ENCODE peak calls at places on chromosome 7, in four cellular contexts. One of them, this sample, is unnamed.

GRCh38 chr7:158428842-158429753 is 158.5 kb downstream of the PTPRN2 start:
- DNase-seq in neural progenitor cell: no peak
- DNase-seq in colonic mucosa: peak
- DNase-seq in astrocyte of the cerebellum: no peak
- DNase-seq in this sample: no peak

GRCh38 chr7:50596484-50596883 is 31.3 kb upstream of the DDC start:
- DNase-seq in neural progenitor cell: no peak
- DNase-seq in colonic mucosa: no peak
- DNase-seq in astrocyte of the cerebellum: no peak
- DNase-seq in this sample: no peak

GRCh38 chr7:20784311-20785210 is 2.1 kb downstream of the SP8 start:
- DNase-seq in neural progenitor cell: peak
- DNase-seq in colonic mucosa: no peak
- DNase-seq in astrocyte of the cerebellum: no peak
- DNase-seq in this sample: no peak

GRCh38 chr7:155452505-155453295 is 5.2 kb upstream of the EN2 start:
- DNase-seq in neural progenitor cell: no peak
- DNase-seq in colonic mucosa: no peak
- DNase-seq in astrocyte of the cerebellum: no peak
- DNase-seq in this sample: no peak

GRCh38 chr7:130910949-130911944 is 177.2 kb upstream of the KLF14 start:
- DNase-seq in neural progenitor cell: no peak
- DNase-seq in colonic mucosa: no peak
- DNase-seq in astrocyte of the cerebellum: no peak
- DNase-seq in this sample: no peak

GRCh38 chr7:117666019-117666418 is 186.2 kb downstream of the CFTR start:
- DNase-seq in neural progenitor cell: no peak
- DNase-seq in colonic mucosa: peak
- DNase-seq in astrocyte of the cerebellum: no peak
- DNase-seq in this sample: peak

GRCh38 chr7:7157177-7157886 is 25.0 kb upstream of the C1GALT1 start:
- DNase-seq in neural progenitor cell: no peak
- DNase-seq in colonic mucosa: no peak
- DNase-seq in astrocyte of the cerebellum: peak
- DNase-seq in this sample: no peak

GRCh38 chr7:32222251-32222900 is 152.2 kb upstream of the PDE1C start:
- DNase-seq in neural progenitor cell: no peak
- DNase-seq in colonic mucosa: no peak
- DNase-seq in astrocyte of the cerebellum: no peak
- DNase-seq in this sample: no peak

GRCh38 chr7:134452991-134453473 is 5.9 kb downstream of the AKR1B1 start:
- DNase-seq in neural progenitor cell: no peak
- DNase-seq in colonic mucosa: no peak
- DNase-seq in astrocyte of the cerebellum: no peak
- DNase-seq in this sample: peak

GRCh38 chr7:102096706-102097427 is 189.8 kb upstream of the SH2B2 start:
- DNase-seq in neural progenitor cell: peak
- DNase-seq in colonic mucosa: no peak
- DNase-seq in astrocyte of the cerebellum: no peak
- DNase-seq in this sample: peak

GRCh38 chr7:1899201-1899600 is 229.1 kb downstream of the ELFN1 start:
- DNase-seq in neural progenitor cell: no peak
- DNase-seq in colonic mucosa: no peak
- DNase-seq in astrocyte of the cerebellum: peak
- DNase-seq in this sample: no peak

GRCh38 chr7:68058014-68058413 is 1061.4 kb downstream of the TYW1 start:
- DNase-seq in neural progenitor cell: no peak
- DNase-seq in colonic mucosa: no peak
- DNase-seq in astrocyte of the cerebellum: no peak
- DNase-seq in this sample: no peak

GRCh38 chr7:111238891-111239290 is 148.0 kb downstream of the LRRN3 start:
- DNase-seq in neural progenitor cell: no peak
- DNase-seq in colonic mucosa: no peak
- DNase-seq in astrocyte of the cerebellum: peak
- DNase-seq in this sample: no peak

GRCh38 chr7:102004229-102004628 is 186.8 kb downstream of the CUX1 start:
- DNase-seq in neural progenitor cell: no peak
- DNase-seq in colonic mucosa: no peak
- DNase-seq in astrocyte of the cerebellum: no peak
- DNase-seq in this sample: no peak

GRCh38 chr7:84790873-84791272 is 396.0 kb downstream of the SEMA3D start:
- DNase-seq in neural progenitor cell: no peak
- DNase-seq in colonic mucosa: no peak
- DNase-seq in astrocyte of the cerebellum: no peak
- DNase-seq in this sample: no peak

GRCh38 chr7:37494940-37495339 is 46.3 kb upstream of the ELMO1 start:
- DNase-seq in neural progenitor cell: no peak
- DNase-seq in colonic mucosa: no peak
- DNase-seq in astrocyte of the cerebellum: no peak
- DNase-seq in this sample: no peak

GRCh38 chr7:24346129-24346528 is 62.1 kb downstream of the NPY start:
- DNase-seq in neural progenitor cell: no peak
- DNase-seq in colonic mucosa: no peak
- DNase-seq in astrocyte of the cerebellum: no peak
- DNase-seq in this sample: no peak

GRCh38 chr7:79876769-79877362 is 257.8 kb upstream of the GNAI1 start:
- DNase-seq in neural progenitor cell: no peak
- DNase-seq in colonic mucosa: no peak
- DNase-seq in astrocyte of the cerebellum: peak
- DNase-seq in this sample: no peak

GRCh38 chr7:25862254-25862992 is 289.6 kb upstream of the NFE2L3 start:
- DNase-seq in neural progenitor cell: peak
- DNase-seq in colonic mucosa: peak
- DNase-seq in astrocyte of the cerebellum: peak
- DNase-seq in this sample: peak
- TF ChIP-seq CTCF in neural progenitor cell: no peak
- TF ChIP-seq CTCF in colonic mucosa: no peak
- TF ChIP-seq CTCF in astrocyte of the cerebellum: no peak
- TF ChIP-seq CTCF in this sample: no peak

DNA sequence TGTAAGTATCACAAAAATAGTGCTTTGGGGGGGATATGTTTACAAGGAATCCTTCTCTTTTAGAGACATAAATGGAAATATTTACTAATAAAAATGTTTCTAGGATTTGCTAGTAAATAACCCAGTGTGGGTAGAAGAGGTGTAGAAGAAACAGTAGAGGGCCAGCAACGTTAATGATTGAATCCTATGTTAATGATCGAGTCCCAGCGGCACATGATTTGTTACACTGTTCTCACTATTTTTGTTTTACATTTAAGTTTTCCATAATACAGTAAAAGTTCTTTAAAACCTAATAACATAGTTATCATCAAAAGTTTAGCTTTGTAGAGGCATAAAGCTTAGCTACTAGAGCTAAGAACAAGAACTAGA is 66.0 kb downstream of the UBE2H start:
- DNase-seq in neural progenitor cell: no peak
- DNase-seq in colonic mucosa: no peak
- DNase-seq in astrocyte of the cerebellum: no peak
- DNase-seq in this sample: peak
- TF ChIP-seq CTCF in neural progenitor cell: no peak
- TF ChIP-seq CTCF in colonic mucosa: no peak
- TF ChIP-seq CTCF in astrocyte of the cerebellum: no peak
- TF ChIP-seq CTCF in this sample: no peak

GRCh38 chr7:100824499-100825214 is 2.7 kb downstream of the EPHB4 start:
- DNase-seq in neural progenitor cell: no peak
- DNase-seq in colonic mucosa: no peak
- DNase-seq in astrocyte of the cerebellum: no peak
- DNase-seq in this sample: no peak

GRCh38 chr7:100827330-100828226 is at the start of gene EPHB4:
- DNase-seq in neural progenitor cell: peak
- DNase-seq in colonic mucosa: peak
- DNase-seq in astrocyte of the cerebellum: peak
- DNase-seq in this sample: no peak

GRCh38 chr7:100826546-100827329 is 585 bp downstream of the EPHB4 start:
- DNase-seq in neural progenitor cell: peak
- DNase-seq in colonic mucosa: no peak
- DNase-seq in astrocyte of the cerebellum: no peak
- DNase-seq in this sample: no peak

GRCh38 chr7:100825215-100825671 is 2.1 kb downstream of the EPHB4 start:
- DNase-seq in neural progenitor cell: peak
- DNase-seq in colonic mucosa: peak
- DNase-seq in astrocyte of the cerebellum: no peak
- DNase-seq in this sample: no peak

GRCh38 chr7:100825760-100826545 is 1.4 kb downstream of the EPHB4 start:
- DNase-seq in neural progenitor cell: peak
- DNase-seq in colonic mucosa: peak
- DNase-seq in astrocyte of the cerebellum: peak
- DNase-seq in this sample: no peak
- TF ChIP-seq CTCF in neural progenitor cell: peak
- TF ChIP-seq CTCF in colonic mucosa: no peak
- TF ChIP-seq CTCF in astrocyte of the cerebellum: peak
- TF ChIP-seq CTCF in this sample: peak

GRCh38 chr7:90727412-90727811 is 131.3 kb downstream of the CDK14 start:
- DNase-seq in neural progenitor cell: no peak
- DNase-seq in colonic mucosa: no peak
- DNase-seq in astrocyte of the cerebellum: no peak
- DNase-seq in this sample: no peak

GRCh38 chr7:90723866-90724265 is 127.7 kb downstream of the CDK14 start:
- DNase-seq in neural progenitor cell: no peak
- DNase-seq in colonic mucosa: no peak
- DNase-seq in astrocyte of the cerebellum: no peak
- DNase-seq in this sample: no peak

GRCh38 chr7:90728568-90728967 is 132.4 kb downstream of the CDK14 start:
- DNase-seq in neural progenitor cell: no peak
- DNase-seq in colonic mucosa: no peak
- DNase-seq in astrocyte of the cerebellum: no peak
- DNase-seq in this sample: no peak

GRCh38 chr7:90726120-90726519 is 130.0 kb downstream of the CDK14 start:
- DNase-seq in neural progenitor cell: no peak
- DNase-seq in colonic mucosa: no peak
- DNase-seq in astrocyte of the cerebellum: no peak
- DNase-seq in this sample: no peak

GRCh38 chr7:90726623-90727022 is 130.5 kb downstream of the CDK14 start:
- DNase-seq in neural progenitor cell: peak
- DNase-seq in colonic mucosa: no peak
- DNase-seq in astrocyte of the cerebellum: peak
- DNase-seq in this sample: no peak
- TF ChIP-seq CTCF in neural progenitor cell: no peak
- TF ChIP-seq CTCF in colonic mucosa: no peak
- TF ChIP-seq CTCF in astrocyte of the cerebellum: no peak
- TF ChIP-seq CTCF in this sample: no peak

DNA sequence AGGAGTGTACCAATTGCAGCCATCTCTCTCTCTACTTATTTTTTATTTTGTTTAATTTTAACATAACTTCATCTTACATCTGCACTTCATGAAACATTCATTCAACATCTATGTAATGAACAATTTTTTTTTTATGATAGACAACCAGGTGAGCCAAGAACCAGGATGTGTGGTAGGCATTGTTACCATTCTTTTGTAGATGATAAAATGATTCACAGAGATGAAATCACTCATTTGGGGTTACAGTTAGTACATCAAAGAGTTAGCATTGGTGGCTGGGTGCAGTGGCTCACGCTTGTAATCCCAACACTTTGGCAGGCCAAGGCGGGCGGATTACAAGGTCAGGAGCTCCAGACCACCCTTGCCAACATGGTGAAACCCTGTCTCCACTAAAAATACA is 127.8 kb downstream of the HDAC9 start:
- DNase-seq in neural progenitor cell: no peak
- DNase-seq in colonic mucosa: no peak
- DNase-seq in astrocyte of the cerebellum: no peak
- DNase-seq in this sample: no peak
- TF ChIP-seq CTCF in neural progenitor cell: no peak
- TF ChIP-seq CTCF in colonic mucosa: no peak
- TF ChIP-seq CTCF in astrocyte of the cerebellum: no peak
- TF ChIP-seq CTCF in this sample: no peak

DNA sequence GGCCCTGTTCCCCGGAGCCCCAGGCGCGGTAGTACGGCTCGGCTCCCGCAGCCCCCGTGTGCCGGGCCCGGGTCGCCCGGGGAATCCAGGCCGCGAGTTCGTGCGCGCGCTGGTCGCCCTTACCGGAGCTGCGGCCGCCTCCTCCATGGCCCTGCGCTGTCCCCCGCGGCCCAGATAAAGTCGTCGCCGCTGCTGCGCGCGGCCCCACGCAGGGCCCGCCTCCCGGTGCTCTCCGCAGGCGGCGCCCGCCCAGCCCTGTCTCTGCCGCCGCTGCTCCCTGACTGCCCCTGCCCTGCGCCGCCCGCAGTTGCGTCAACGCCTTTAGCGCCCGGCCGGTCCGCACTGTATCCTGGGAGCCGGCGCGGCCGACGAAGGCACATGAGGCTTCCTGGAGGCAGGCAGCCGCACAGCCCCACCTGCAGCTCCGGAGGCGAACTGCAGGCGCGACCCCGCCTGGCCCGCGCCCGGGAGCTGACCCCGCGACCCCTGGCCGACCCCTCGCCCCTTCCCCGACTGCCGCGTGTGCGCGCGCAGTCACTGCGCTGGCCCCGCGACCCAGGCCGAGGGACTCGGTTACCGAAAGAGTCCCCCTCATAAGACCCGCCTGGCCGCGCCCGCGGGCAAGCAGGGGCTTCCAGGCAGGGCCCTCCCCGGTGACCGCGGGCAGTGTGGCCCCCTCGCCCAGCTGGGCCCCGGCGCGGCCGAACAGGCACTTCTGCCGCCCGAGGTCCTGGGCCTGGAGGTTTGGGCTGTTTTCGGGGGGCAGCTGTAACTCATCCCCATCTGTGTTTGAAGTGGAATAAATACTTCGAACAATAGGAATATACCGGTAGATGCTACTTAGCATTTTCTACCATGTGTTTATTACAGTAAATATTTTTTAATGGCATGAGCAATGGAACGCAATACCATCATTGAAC is 127.1 kb upstream of the ZNF746 start:
- DNase-seq in neural progenitor cell: peak
- DNase-seq in colonic mucosa: peak
- DNase-seq in astrocyte of the cerebellum: peak
- DNase-seq in this sample: peak
- TF ChIP-seq CTCF in neural progenitor cell: peak
- TF ChIP-seq CTCF in colonic mucosa: peak
- TF ChIP-seq CTCF in astrocyte of the cerebellum: peak
- TF ChIP-seq CTCF in this sample: peak

This sample was measured in epithelial cell of proximal tubule.